ENCODE peak calls at places on chromosomes 3 and 15, in ten cellular contexts. V, I, E, Q, D, R, L, K, T and A are unnamed samples.

GRCh38 chr15:62554164-62554563 is 389.1 kb upstream of the C2CD4B start:
- DNase-seq in V (no peak), I (no peak), E (no peak), Q (no peak), D (no peak), R (no peak), L (no peak), K (no peak), T (no peak), A (no peak)

GRCh38 chr15:98787936-98788757 is 139.8 kb downstream of the IGF1R start:
- DNase-seq in V (no peak), I (no peak), E (peak), Q (no peak), D (no peak), R (no peak), L (no peak), K (no peak), T (no peak), A (no peak)

GRCh38 chr15:95894407-95894956 is 436.0 kb upstream of the NR2F2 start:
- DNase-seq in V (no peak), I (no peak), E (no peak), Q (no peak), D (no peak), R (peak), L (no peak), K (no peak), T (no peak), A (no peak)

GRCh38 chr3:141105828-141106628 is 54.9 kb downstream of the SPSB4 start:
- DNase-seq in V (peak), I (peak), E (peak), Q (peak), D (peak), R (peak), L (peak), K (peak), T (peak), A (peak)

GRCh38 chr15:82139823-82140268 is 94.0 kb upstream of the MEX3B start:
- DNase-seq in V (peak), I (peak), E (peak), Q (peak), D (no peak), R (peak), L (no peak), K (no peak), T (peak), A (no peak)

GRCh38 chr3:149621218-149622005 is 36.4 kb downstream of the WWTR1 start:
- DNase-seq in V (no peak), I (peak), E (no peak), Q (peak), D (no peak), R (peak), L (peak), K (no peak), T (peak), A (no peak)

GRCh38 chr3:57910988-57911387 is 97.2 kb upstream of the FLNB start:
- DNase-seq in V (no peak), I (no peak), E (peak), Q (peak), D (no peak), R (peak), L (no peak), K (no peak), T (peak), A (no peak)

GRCh38 chr3:128215800-128216495 is 62.7 kb downstream of the EEFSEC start:
- DNase-seq in V (no peak), I (no peak), E (no peak), Q (no peak), D (no peak), R (no peak), L (peak), K (no peak), T (peak), A (no peak)

GRCh38 chr15:25345943-25346342 is 92.9 kb downstream of the UBE3A start:
- DNase-seq in V (no peak), I (peak), E (no peak), Q (peak), D (no peak), R (no peak), L (no peak), K (peak), T (peak), A (peak)

GRCh38 chr3:99400352-99400751 is 238.0 kb upstream of the COL8A1 start:
- DNase-seq in V (no peak), I (no peak), E (no peak), Q (peak), D (no peak), R (no peak), L (no peak), K (no peak), T (no peak), A (no peak)

DNA sequence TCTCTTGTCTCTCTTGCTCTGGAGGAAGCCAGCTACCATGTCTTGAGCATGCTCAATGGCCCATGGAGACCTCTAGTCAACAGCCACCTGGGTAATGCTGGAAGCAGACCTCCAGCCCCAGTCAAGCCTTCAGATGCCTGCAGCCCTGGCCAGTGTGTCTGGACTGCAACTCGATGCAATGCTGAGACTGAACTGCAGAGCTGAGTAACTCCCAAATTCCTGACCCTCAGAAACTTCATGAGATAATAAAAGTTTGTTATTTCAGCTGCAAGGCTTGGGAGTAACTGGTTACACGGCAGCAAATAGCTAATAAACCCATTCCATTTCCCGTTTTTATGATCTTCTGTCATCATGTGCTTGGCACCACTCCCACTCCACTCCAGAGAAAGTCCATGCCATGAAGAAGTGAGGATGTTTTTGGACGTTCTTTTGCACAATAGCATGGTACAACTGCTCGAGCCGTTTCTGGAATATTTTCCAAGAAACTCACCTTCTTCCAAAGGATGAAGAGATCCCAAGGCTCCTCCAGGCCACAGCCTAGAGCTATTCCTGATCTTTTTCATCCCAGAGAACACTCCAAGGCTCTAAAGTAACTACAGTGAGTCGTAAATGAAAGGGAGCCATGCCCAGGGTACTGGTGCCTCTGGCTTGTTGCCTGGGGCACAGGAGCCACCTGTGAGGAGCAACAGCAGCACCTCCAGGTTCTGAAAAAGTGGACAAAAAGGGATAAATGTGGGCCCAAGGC is 72.0 kb upstream of the KLF13 start:
- DNase-seq in V (no peak), I (no peak), E (no peak), Q (no peak), D (no peak), R (no peak), L (no peak), K (no peak), T (peak), A (peak)
- TF ChIP-seq CTCF in V (no peak), I (no peak), E (no peak), Q (no peak), D (no peak), R (no peak), L (no peak), K (no peak), T (no peak), A (no peak)

GRCh38 chr15:43463542-43463941 is 29.4 kb downstream of the TP53BP1 start:
- DNase-seq in V (no peak), I (no peak), E (no peak), Q (no peak), D (no peak), R (no peak), L (no peak), K (no peak), T (peak), A (peak)

GRCh38 chr15:43469867-43470266 is 23.1 kb downstream of the TP53BP1 start:
- DNase-seq in V (peak), I (no peak), E (no peak), Q (no peak), D (no peak), R (no peak), L (no peak), K (no peak), T (peak), A (no peak)

GRCh38 chr15:43463998-43464397 is 29.0 kb downstream of the TP53BP1 start:
- DNase-seq in V (no peak), I (no peak), E (no peak), Q (no peak), D (no peak), R (no peak), L (no peak), K (no peak), T (no peak), A (no peak)

DNA sequence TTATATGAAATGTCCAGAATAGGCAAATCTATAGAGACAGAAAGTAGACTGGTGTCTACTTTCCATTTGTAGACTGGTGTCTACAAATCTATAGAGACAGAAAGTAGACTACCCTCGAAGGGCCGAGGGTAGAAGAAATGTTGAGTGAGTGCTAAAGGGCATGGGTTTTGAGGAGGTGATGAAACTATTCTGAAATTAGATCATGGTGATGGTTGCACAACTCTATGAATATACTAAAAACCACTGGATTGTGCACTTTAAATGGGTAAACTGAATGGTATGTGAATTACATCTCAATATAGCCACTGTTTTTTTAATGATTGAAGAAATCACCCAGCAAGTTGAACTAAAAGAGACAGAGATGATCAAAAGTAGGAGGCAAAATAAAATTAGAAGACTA is 27.9 kb downstream of the TP53BP1 start:
- DNase-seq in V (no peak), I (no peak), E (no peak), Q (peak), D (no peak), R (no peak), L (peak), K (no peak), T (peak), A (no peak)
- H3K27ac ChIP-seq in V (no peak), I (no peak), E (no peak), Q (no peak), D (no peak), R (no peak), L (no peak), K (no peak), T (peak), A (no peak)

DNA sequence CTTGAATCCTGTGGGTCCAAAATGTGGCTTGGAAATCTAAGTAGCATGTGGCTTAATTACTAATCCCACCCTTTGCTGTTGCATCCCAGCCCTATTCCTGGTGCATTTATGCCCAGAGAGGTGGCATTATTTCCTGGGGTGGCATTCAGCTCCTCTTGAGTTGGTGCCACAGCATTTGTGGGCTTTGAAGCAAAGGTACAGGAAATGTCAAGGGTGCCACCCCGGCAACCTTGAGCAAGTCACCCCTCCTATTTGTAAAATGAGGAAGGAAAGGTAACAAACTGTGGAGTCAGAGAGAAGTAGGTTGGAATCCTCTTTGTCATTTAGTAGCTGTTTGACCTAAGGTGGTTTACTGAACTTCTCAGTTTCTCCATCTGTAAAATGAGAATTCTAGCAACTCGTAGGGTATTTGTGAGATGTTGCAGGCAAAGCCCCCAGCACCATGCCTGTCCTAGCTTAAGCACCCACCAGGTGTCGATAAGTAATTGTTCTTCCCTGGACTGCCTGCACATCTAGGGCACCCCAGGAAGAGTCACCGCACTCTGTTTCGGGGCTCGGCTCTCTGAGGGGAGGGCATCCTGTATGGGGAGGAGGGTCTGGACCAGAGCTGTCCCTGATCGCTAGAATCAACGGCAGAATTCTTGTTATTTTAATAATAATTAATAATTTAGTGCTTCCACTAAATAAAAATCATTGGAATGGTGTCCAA is 17.1 kb downstream of the ISG20 start:
- DNase-seq in V (no peak), I (no peak), E (no peak), Q (no peak), D (no peak), R (no peak), L (no peak), K (no peak), T (no peak), A (no peak)
- TF ChIP-seq CTCF in V (no peak), I (no peak), E (no peak), Q (no peak), D (no peak), R (no peak), L (no peak), K (no peak), T (no peak), A (no peak)

DNA sequence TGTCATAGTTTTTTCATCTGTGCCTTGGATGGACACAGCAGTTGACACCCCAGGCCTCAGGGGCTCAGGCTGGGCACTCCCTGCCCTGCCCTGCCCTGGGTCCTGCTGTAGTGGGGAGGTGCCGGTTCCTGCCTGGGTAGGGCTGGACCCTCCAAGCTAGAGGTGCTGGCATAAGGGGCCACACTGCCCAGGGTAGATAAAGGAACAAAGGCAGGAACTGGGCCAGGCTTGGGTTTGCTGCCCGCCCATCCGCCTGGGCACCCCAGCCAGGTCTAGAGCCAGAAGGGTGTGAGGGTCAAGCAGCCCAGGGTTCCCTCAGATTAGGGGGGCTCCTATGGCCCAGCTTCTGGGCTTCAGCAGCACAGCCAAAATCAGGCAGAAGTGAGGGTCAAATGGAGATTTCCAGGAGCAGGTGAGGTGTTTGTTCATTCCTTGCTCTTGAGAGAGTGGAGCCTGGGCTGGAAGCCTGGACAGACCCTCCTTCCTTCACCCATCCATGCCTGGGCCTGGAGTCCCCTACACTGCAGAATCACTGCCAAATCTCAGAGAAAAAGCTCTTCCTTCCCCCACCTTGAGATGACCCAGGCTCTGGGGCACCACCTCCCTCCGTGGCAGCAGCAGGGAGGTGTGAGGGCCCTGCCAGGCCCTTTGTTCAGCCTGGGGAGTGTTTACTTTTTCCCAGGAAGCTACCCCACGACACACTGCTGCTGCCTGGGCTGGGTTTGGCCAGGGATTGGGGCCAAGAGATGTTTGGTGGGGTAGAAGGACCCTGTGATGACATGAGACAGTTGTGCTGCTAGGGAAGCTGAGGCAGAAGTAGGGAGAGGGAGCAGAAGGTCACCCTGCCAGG is 7.1 kb downstream of the SEMA3F start:
- DNase-seq in V (no peak), I (no peak), E (no peak), Q (no peak), D (no peak), R (no peak), L (no peak), K (no peak), T (no peak), A (no peak)
- H3K27ac ChIP-seq in V (no peak), I (no peak), E (peak), Q (no peak), D (peak), R (no peak), L (peak), K (peak), T (no peak), A (no peak)

DNA sequence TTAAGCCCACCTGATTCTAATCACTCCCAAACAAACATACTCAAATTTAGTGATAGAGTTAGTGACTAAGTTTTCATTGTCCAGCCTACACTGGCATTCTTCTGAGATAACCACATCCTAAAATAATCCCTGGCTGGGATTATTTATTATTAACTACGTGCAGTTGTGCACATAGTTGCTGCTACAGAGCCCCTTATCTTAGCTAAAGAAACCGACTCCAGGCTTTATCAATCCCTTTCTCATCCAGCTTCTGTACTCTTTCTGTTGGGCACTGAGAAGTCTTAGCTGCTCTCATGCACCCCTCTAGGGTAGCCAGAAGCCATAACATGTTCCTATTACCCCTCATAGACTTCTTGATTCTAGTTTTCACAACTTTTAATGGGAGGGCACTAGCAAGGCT is 208.7 kb downstream of the MBNL1 start:
- DNase-seq in V (no peak), I (no peak), E (no peak), Q (no peak), D (no peak), R (no peak), L (no peak), K (no peak), T (no peak), A (no peak)
- TF ChIP-seq CTCF in V (no peak), I (no peak), E (no peak), Q (no peak), D (no peak), R (no peak), L (no peak), K (no peak), T (no peak), A (no peak)